ENCODE peak calls at places on chromosomes 6 and 20, in nine cellular contexts. K is psoas muscle, I is lower lobe of right lung, P is aorta, A is uterus, B is small intestine, R is adrenal gland, O is heart left ventricle, W is heart right ventricle. E is an unnamed sample.

GRCh38 chr6:3315068-3315467 is 56.3 kb downstream of the PSMG4 start:
- DNase-seq in A (peak; percentile 3), I (no peak), O (no peak), P (no peak), R (no peak), B (no peak), W (no peak), K (no peak), E (no peak)

GRCh38 chr6:101018157-101018556 is 137.0 kb upstream of the ASCC3 start:
- DNase-seq in A (no peak), B (no peak), I (no peak), P (no peak), K (no peak), O (no peak), W (no peak), R (no peak), E (no peak)

GRCh38 chr6:106510090-106510970 is 119.0 kb downstream of the RTN4IP1 start:
- DNase-seq in W (peak; percentile 38), K (peak; percentile 29), P (peak; percentile 60), B (peak; percentile 85), I (peak; percentile 89), R (no peak), A (peak; percentile 42), O (peak; percentile 30), E (peak; percentile 42)

GRCh38 chr6:147194652-147195403 is 9.4 kb upstream of the STXBP5 start:
- DNase-seq in B (no peak), W (no peak), O (no peak), A (no peak), R (no peak), K (no peak), P (no peak), I (no peak), E (no peak)

GRCh38 chr6:89368107-89368506 is 15.6 kb upstream of the UBE2J1 start:
- DNase-seq in B (peak; percentile 56), R (peak; percentile 77), W (peak; percentile 39), I (peak; percentile 53), K (peak; percentile 51), O (peak; percentile 62), P (peak; percentile 55), A (peak; percentile 68), E (peak; percentile 11)

GRCh38 chr6:128659878-128660622 is 139.7 kb upstream of the PTPRK start:
- DNase-seq in B (peak; percentile 27), A (no peak), O (no peak), W (no peak), I (no peak), P (no peak), K (no peak), R (no peak), E (no peak)

GRCh38 chr20:15496501-15497039 is 1076.7 kb downstream of the KIF16B start:
- DNase-seq in W (no peak), A (no peak), B (no peak), P (no peak), R (no peak), I (no peak), O (no peak), K (no peak), E (no peak)

GRCh38 chr20:36543187-36544133 is 2.1 kb downstream of the MYL9 start:
- DNase-seq in I (no peak), B (peak; percentile 78), K (peak; percentile 88), A (peak; percentile 80), W (peak; percentile 88), R (peak; percentile 92), P (peak; percentile 89), O (peak; percentile 90), E (peak; percentile 65)

GRCh38 chr6:7646394-7646793 is 56.4 kb downstream of the SNRNP48 start:
- DNase-seq in I (no peak), O (no peak), R (no peak), B (no peak), P (no peak), A (no peak), K (no peak), W (no peak), E (no peak)

GRCh38 chr20:16491277-16491912 is 81.9 kb downstream of the KIF16B start:
- DNase-seq in R (peak; percentile 68), A (no peak), W (no peak), B (no peak), K (no peak), O (no peak), P (peak; percentile 63), I (no peak), E (peak; percentile 79)

GRCh38 chr6:74113901-74114300 is 417.9 kb downstream of the CD109 start:
- DNase-seq in W (no peak), A (no peak), B (no peak), O (no peak), I (no peak), R (no peak), P (no peak), K (no peak), E (no peak)

GRCh38 chr6:139888691-139889122 is 514.3 kb upstream of the CITED2 start:
- DNase-seq in O (no peak), A (no peak), B (no peak), R (no peak), W (no peak), P (no peak), K (no peak), I (no peak), E (no peak)

GRCh38 chr6:145093226-145093625 is 642.1 kb downstream of the EPM2A start:
- DNase-seq in W (no peak), R (no peak), B (no peak), P (no peak), O (no peak), I (no peak), A (no peak), K (no peak), E (no peak)

GRCh38 chr20:33005132-33005566 is 916 bp upstream of the SUN5 start:
- DNase-seq in I (no peak), A (no peak), O (no peak), W (no peak), R (no peak), P (no peak), B (peak; percentile 33), K (no peak), E (no peak)

GRCh38 chr6:48087448-48087847 is 23.5 kb downstream of the PTCHD4 start:
- DNase-seq in A (no peak), P (no peak), B (no peak), O (no peak), W (no peak), I (no peak), R (no peak), K (no peak), E (no peak)

GRCh38 chr20:45059022-45059728 is 41.8 kb downstream of the KCNS1 start:
- DNase-seq in R (no peak), K (no peak), O (no peak), I (no peak), P (no peak), A (no peak), W (no peak), B (no peak), E (no peak)

GRCh38 chr6:166486536-166486880 is 100.0 kb downstream of the RAMACL start:
- DNase-seq in A (no peak), P (peak; percentile 40), W (no peak), O (no peak), B (no peak), R (no peak), I (no peak), K (no peak), E (no peak)
- H3K36me3 ChIP-seq in A (no peaks in the 10 kb centered on the region), P (no peaks in the 10 kb centered on the region), W (peaks cover 64% of the 10 kb centered on the region), O (peaks cover 42% of the 10 kb centered on the region), B (no peaks in the 10 kb centered on the region), R (no peaks in the 10 kb centered on the region), I (peaks cover 78% of the 10 kb centered on the region), K (no peaks in the 10 kb centered on the region), E (no peaks in the 10 kb centered on the region)

GRCh38 chr6:31418251-31418650 is 14.9 kb downstream of the MICA start:
- DNase-seq in I (no peak), K (no peak), B (no peak), O (no peak), A (no peak), P (no peak), R (no peak), W (no peak), E (no peak)

GRCh38 chr6:31412506-31412905 is 9.1 kb downstream of the MICA start:
- DNase-seq in B (no peak), K (no peak), P (no peak), I (no peak), O (no peak), A (no peak), R (no peak), W (no peak), E (no peak)

GRCh38 chr6:31416394-31417014 is 13.1 kb downstream of the MICA start:
- DNase-seq in R (no peak), P (no peak), W (no peak), K (no peak), O (no peak), I (no peak), A (no peak), B (no peak), E (no peak)

GRCh38 chr6:31419842-31420241 is 16.4 kb downstream of the MICA start:
- DNase-seq in A (no peak), B (no peak), W (no peak), P (no peak), K (no peak), O (no peak), R (no peak), I (no peak), E (no peak)

DNA sequence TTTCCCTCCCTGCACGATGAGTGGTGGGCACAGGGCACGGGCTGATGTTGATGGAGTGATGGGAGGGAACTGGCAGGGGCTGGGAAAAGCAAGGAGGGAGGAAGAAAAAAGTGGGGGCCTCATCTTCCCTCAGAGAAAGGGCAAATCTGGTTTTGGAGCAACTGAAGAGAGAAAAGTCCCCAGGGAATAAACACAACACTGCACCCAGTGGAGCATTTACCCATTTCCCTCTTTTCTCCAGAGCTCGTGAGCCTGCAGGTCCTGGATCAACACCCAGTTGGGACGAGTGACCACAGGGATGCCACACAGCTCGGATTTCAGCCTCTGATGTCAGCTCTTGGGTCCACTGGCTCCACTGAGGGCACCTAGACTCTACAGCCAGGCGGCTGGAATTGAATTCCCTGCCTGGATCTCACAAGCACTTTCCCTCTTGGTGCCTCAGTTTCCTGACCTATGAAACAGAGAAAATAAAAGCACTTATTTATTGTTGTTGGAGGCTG is 11.4 kb downstream of the MICA start:
- DNase-seq in K (no peak), O (no peak), W (no peak), B (no peak), P (no peak), R (no peak), A (no peak), I (no peak), E (no peak)
- H3K36me3 ChIP-seq in K (no peaks in the 10 kb centered on the region), O (peaks cover 72% of the 10 kb centered on the region), W (peaks cover 72% of the 10 kb centered on the region), B (peaks cover 27% of the 10 kb centered on the region), P (peaks cover 11% of the 10 kb centered on the region), R (peaks cover 50% of the 10 kb centered on the region), A (no peaks in the 10 kb centered on the region), I (peaks cover 69% of the 10 kb centered on the region), E (peaks cover 27% of the 10 kb centered on the region)

DNA sequence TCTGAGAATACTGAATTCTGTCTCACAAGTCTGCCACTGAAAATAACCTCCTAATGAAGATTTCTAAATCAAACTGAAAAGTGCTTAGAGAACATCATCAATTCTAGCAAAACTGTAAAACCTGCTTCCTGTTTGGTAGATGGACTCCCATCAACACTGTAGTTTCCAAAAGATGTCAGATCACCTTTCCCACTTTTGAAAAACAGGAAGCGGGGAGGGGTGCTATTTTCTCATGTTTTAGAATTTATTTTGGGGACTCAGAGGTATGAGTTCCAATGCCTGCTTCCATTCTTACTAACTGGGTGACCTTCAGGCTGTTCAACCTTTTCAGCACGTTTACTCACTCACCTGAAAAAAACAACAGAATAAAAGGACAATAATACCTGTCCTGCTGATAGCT is 1.2 kb downstream of the ATP5F1E start:
- DNase-seq in P (no peak), B (no peak), W (no peak), R (no peak), K (no peak), O (no peak), I (no peak), A (no peak), E (no peak)
- H3K36me3 ChIP-seq in P (peaks cover 2% of the 10 kb centered on the region), B (peaks cover 10% of the 10 kb centered on the region), W (peaks cover 77% of the 10 kb centered on the region), R (peaks cover 47% of the 10 kb centered on the region), K (peaks cover 12% of the 10 kb centered on the region), O (peaks cover 73% of the 10 kb centered on the region), I (peaks cover 63% of the 10 kb centered on the region), A (no peaks in the 10 kb centered on the region), E (peaks cover 75% of the 10 kb centered on the region)

GRCh38 chr20:47230811-47231256 is 125.7 kb downstream of the ZMYND8 start:
- DNase-seq in O (no peak), A (no peak), I (no peak), P (no peak), R (no peak), K (no peak), B (no peak), W (no peak), E (no peak)
- H3K36me3 ChIP-seq in O (peaks cover 87% of the 10 kb centered on the region), A (no peaks in the 10 kb centered on the region), I (peaks cover 100% of the 10 kb centered on the region), P (peaks cover 4% of the 10 kb centered on the region), R (peaks cover 81% of the 10 kb centered on the region), K (peaks cover 21% of the 10 kb centered on the region), B (peaks cover 35% of the 10 kb centered on the region), W (peaks cover 97% of the 10 kb centered on the region), E (peaks cover 74% of the 10 kb centered on the region)